ENCODE peak calls at places on chromosomes 11 and 22, in five cellular contexts. One of them, this sample, is unnamed.

GRCh38 chr22:46044718-46045458 is 67.9 kb upstream of the WNT7B start:
- DNase-seq in fibroblast of the aortic adventitia: no peak
- DNase-seq in HL-60: no peak
- DNase-seq in right lobe of liver: peak
- DNase-seq in bronchial epithelial cell: no peak
- DNase-seq in this sample: no peak

GRCh38 chr11:120065176-120065575 is 72.7 kb downstream of the TRIM29 start:
- DNase-seq in fibroblast of the aortic adventitia: no peak
- DNase-seq in HL-60: no peak
- DNase-seq in right lobe of liver: no peak
- DNase-seq in bronchial epithelial cell: no peak
- DNase-seq in this sample: no peak

GRCh38 chr11:68329993-68330699 is 17.8 kb downstream of the LRP5 start:
- DNase-seq in fibroblast of the aortic adventitia: no peak
- DNase-seq in HL-60: no peak
- DNase-seq in right lobe of liver: no peak
- DNase-seq in bronchial epithelial cell: no peak
- DNase-seq in this sample: no peak

GRCh38 chr11:5380740-5381342 is 2.8 kb upstream of the OR51M1 start:
- DNase-seq in fibroblast of the aortic adventitia: peak
- DNase-seq in HL-60: peak
- DNase-seq in right lobe of liver: peak
- DNase-seq in bronchial epithelial cell: peak
- DNase-seq in this sample: peak

GRCh38 chr11:125110996-125111340 is 458 bp downstream of the TMEM218 start:
- DNase-seq in fibroblast of the aortic adventitia: no peak
- DNase-seq in HL-60: peak
- DNase-seq in right lobe of liver: no peak
- DNase-seq in bronchial epithelial cell: peak
- DNase-seq in this sample: no peak

GRCh38 chr11:1292644-1293618 is 16.5 kb downstream of the TOLLIP start:
- DNase-seq in fibroblast of the aortic adventitia: no peak
- DNase-seq in HL-60: no peak
- DNase-seq in right lobe of liver: peak
- DNase-seq in bronchial epithelial cell: no peak
- DNase-seq in this sample: no peak

GRCh38 chr11:114477946-114478537 is 38.8 kb downstream of the REXO2 start:
- DNase-seq in fibroblast of the aortic adventitia: no peak
- DNase-seq in HL-60: no peak
- DNase-seq in right lobe of liver: no peak
- DNase-seq in bronchial epithelial cell: no peak
- DNase-seq in this sample: no peak

GRCh38 chr11:75195164-75195962 is 44.5 kb downstream of the SLCO2B1 start:
- DNase-seq in fibroblast of the aortic adventitia: peak
- DNase-seq in HL-60: no peak
- DNase-seq in right lobe of liver: peak
- DNase-seq in bronchial epithelial cell: no peak
- DNase-seq in this sample: no peak

GRCh38 chr11:3942956-3943497 is 87.6 kb downstream of the STIM1 start:
- DNase-seq in fibroblast of the aortic adventitia: peak
- DNase-seq in HL-60: no peak
- DNase-seq in right lobe of liver: no peak
- DNase-seq in bronchial epithelial cell: peak
- DNase-seq in this sample: no peak

GRCh38 chr11:76837696-76838421 is 22.9 kb upstream of the ACER3 start:
- DNase-seq in fibroblast of the aortic adventitia: no peak
- DNase-seq in HL-60: no peak
- DNase-seq in right lobe of liver: no peak
- DNase-seq in bronchial epithelial cell: no peak
- DNase-seq in this sample: no peak

GRCh38 chr11:76835030-76835429 is 25.7 kb upstream of the ACER3 start:
- DNase-seq in fibroblast of the aortic adventitia: no peak
- DNase-seq in HL-60: no peak
- DNase-seq in right lobe of liver: no peak
- DNase-seq in bronchial epithelial cell: no peak
- DNase-seq in this sample: no peak

GRCh38 chr11:76835928-76836612 is 24.6 kb upstream of the ACER3 start:
- DNase-seq in fibroblast of the aortic adventitia: peak
- DNase-seq in HL-60: no peak
- DNase-seq in right lobe of liver: no peak
- DNase-seq in bronchial epithelial cell: peak
- DNase-seq in this sample: peak

GRCh38 chr11:76838422-76839068 is 22.2 kb upstream of the ACER3 start:
- DNase-seq in fibroblast of the aortic adventitia: peak
- DNase-seq in HL-60: no peak
- DNase-seq in right lobe of liver: no peak
- DNase-seq in bronchial epithelial cell: no peak
- DNase-seq in this sample: no peak

GRCh38 chr11:76836613-76837291 is 24.0 kb upstream of the ACER3 start:
- DNase-seq in fibroblast of the aortic adventitia: no peak
- DNase-seq in HL-60: no peak
- DNase-seq in right lobe of liver: no peak
- DNase-seq in bronchial epithelial cell: no peak
- DNase-seq in this sample: no peak
- TF ChIP-seq CTCF in fibroblast of the aortic adventitia: peak
- TF ChIP-seq CTCF in HL-60: no peak
- TF ChIP-seq CTCF in right lobe of liver: no peak
- TF ChIP-seq CTCF in bronchial epithelial cell: no peak
- TF ChIP-seq CTCF in this sample: peak

GRCh38 chr11:108242422-108242821 is 19.6 kb downstream of the ATM start:
- DNase-seq in fibroblast of the aortic adventitia: no peak
- DNase-seq in HL-60: no peak
- DNase-seq in right lobe of liver: no peak
- DNase-seq in bronchial epithelial cell: no peak
- DNase-seq in this sample: no peak
- TF ChIP-seq CTCF in fibroblast of the aortic adventitia: no peak
- TF ChIP-seq CTCF in HL-60: no peak
- TF ChIP-seq CTCF in right lobe of liver: no peak
- TF ChIP-seq CTCF in bronchial epithelial cell: no peak
- TF ChIP-seq CTCF in this sample: no peak

GRCh38 chr22:27094633-27095308 is 437.4 kb downstream of the MIAT start:
- DNase-seq in fibroblast of the aortic adventitia: peak
- DNase-seq in HL-60: no peak
- DNase-seq in right lobe of liver: no peak
- DNase-seq in bronchial epithelial cell: no peak
- DNase-seq in this sample: no peak
- TF ChIP-seq CTCF in fibroblast of the aortic adventitia: no peak
- TF ChIP-seq CTCF in HL-60: no peak
- TF ChIP-seq CTCF in right lobe of liver: no peak
- TF ChIP-seq CTCF in bronchial epithelial cell: no peak
- TF ChIP-seq CTCF in this sample: no peak

DNA sequence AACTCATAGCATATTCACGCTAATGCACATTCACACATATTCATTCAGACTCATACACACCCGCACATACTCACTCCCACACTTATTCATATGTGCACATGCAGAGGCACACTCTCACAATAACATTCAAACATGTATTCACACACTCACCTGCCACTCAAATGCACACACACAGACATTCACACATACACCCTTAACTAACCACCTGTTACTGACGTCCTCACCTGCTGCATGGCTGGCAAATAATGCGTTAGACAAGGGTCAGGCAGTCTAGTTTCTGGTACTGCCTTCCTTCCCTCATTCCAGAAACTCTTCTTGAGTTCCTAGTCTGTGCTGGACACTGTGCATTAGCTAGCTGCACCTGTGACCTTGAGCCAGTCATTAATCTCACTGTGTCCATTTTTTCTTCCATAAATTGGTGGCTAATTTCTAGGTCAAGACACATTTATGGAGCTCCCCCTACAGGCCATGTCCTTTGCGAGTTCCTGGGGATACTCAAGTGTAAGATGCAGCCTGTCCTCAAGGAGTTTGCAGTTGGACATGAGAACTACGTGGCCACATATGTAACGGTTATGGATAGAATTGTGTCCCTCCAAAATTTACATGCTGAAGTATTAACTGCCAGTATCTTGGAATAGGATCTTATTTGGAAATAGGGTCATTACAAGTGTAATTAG is 34.5 kb upstream of the SEZ6L start:
- DNase-seq in fibroblast of the aortic adventitia: no peak
- DNase-seq in HL-60: peak
- DNase-seq in right lobe of liver: no peak
- DNase-seq in bronchial epithelial cell: no peak
- DNase-seq in this sample: no peak
- TF ChIP-seq CTCF in fibroblast of the aortic adventitia: no peak
- TF ChIP-seq CTCF in HL-60: peak
- TF ChIP-seq CTCF in right lobe of liver: no peak
- TF ChIP-seq CTCF in bronchial epithelial cell: no peak
- TF ChIP-seq CTCF in this sample: peak

GRCh38 chr11:118434553-118435232 is 1.6 kb upstream of the KMT2A start:
- DNase-seq in fibroblast of the aortic adventitia: peak
- DNase-seq in HL-60: peak
- DNase-seq in right lobe of liver: peak
- DNase-seq in bronchial epithelial cell: no peak
- DNase-seq in this sample: no peak
- TF ChIP-seq CTCF in fibroblast of the aortic adventitia: no peak
- TF ChIP-seq CTCF in HL-60: no peak
- TF ChIP-seq CTCF in right lobe of liver: no peak
- TF ChIP-seq CTCF in bronchial epithelial cell: no peak
- TF ChIP-seq CTCF in this sample: no peak

GRCh38 chr11:94501522-94501921 is 7.7 kb downstream of the ANKRD49 start:
- DNase-seq in fibroblast of the aortic adventitia: no peak
- DNase-seq in HL-60: no peak
- DNase-seq in right lobe of liver: no peak
- DNase-seq in bronchial epithelial cell: no peak
- DNase-seq in this sample: no peak
- TF ChIP-seq CTCF in fibroblast of the aortic adventitia: no peak
- TF ChIP-seq CTCF in HL-60: no peak
- TF ChIP-seq CTCF in right lobe of liver: no peak
- TF ChIP-seq CTCF in bronchial epithelial cell: no peak
- TF ChIP-seq CTCF in this sample: no peak

DNA sequence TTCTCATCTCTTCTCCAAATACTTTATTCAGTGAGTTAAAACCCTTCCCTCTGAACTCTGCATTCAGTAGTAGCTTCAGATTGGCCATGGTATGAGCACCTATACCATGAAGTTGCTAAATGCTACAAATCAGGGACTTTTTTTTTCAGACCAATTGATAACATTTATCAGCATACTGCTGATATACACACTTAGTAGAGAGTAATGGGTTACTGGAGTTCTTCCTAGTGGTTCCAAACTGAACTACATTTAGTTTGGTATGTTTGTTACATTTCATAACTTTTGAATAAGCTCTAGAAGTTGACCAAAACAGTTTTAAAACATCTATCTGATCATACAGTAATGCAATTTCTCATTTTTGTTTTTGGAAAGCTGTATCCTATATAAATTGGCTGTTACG is 104.7 kb downstream of the DCDC1 start:
- DNase-seq in fibroblast of the aortic adventitia: no peak
- DNase-seq in HL-60: no peak
- DNase-seq in right lobe of liver: no peak
- DNase-seq in bronchial epithelial cell: no peak
- DNase-seq in this sample: no peak
- TF ChIP-seq CTCF in fibroblast of the aortic adventitia: no peak
- TF ChIP-seq CTCF in HL-60: no peak
- TF ChIP-seq CTCF in right lobe of liver: no peak
- TF ChIP-seq CTCF in bronchial epithelial cell: no peak
- TF ChIP-seq CTCF in this sample: no peak

GRCh38 chr22:49923445-49923844 is 5.0 kb downstream of the CRELD2 start:
- DNase-seq in fibroblast of the aortic adventitia: no peak
- DNase-seq in HL-60: peak
- DNase-seq in right lobe of liver: no peak
- DNase-seq in bronchial epithelial cell: no peak
- DNase-seq in this sample: no peak
- TF ChIP-seq CTCF in fibroblast of the aortic adventitia: no peak
- TF ChIP-seq CTCF in HL-60: no peak
- TF ChIP-seq CTCF in right lobe of liver: no peak
- TF ChIP-seq CTCF in bronchial epithelial cell: peak
- TF ChIP-seq CTCF in this sample: peak

GRCh38 chr11:66834539-66834845 is 8.7 kb upstream of the RCE1 start:
- DNase-seq in fibroblast of the aortic adventitia: no peak
- DNase-seq in HL-60: no peak
- DNase-seq in right lobe of liver: no peak
- DNase-seq in bronchial epithelial cell: no peak
- DNase-seq in this sample: no peak
- TF ChIP-seq CTCF in fibroblast of the aortic adventitia: no peak
- TF ChIP-seq CTCF in HL-60: no peak
- TF ChIP-seq CTCF in right lobe of liver: no peak
- TF ChIP-seq CTCF in bronchial epithelial cell: no peak
- TF ChIP-seq CTCF in this sample: peak

GRCh38 chr11:69683764-69684333 is 8.7 kb upstream of the LTO1 start:
- DNase-seq in fibroblast of the aortic adventitia: no peak
- DNase-seq in HL-60: no peak
- DNase-seq in right lobe of liver: peak
- DNase-seq in bronchial epithelial cell: peak
- DNase-seq in this sample: no peak
- TF ChIP-seq CTCF in fibroblast of the aortic adventitia: peak
- TF ChIP-seq CTCF in HL-60: peak
- TF ChIP-seq CTCF in right lobe of liver: peak
- TF ChIP-seq CTCF in bronchial epithelial cell: peak
- TF ChIP-seq CTCF in this sample: peak

This sample was measured in HFFc6.